ENCODE peak calls at places on chromosome 20, in five cellular contexts. One of them, this sample, is unnamed.

GRCh38 chr20:33650111-33650752 is 11.9 kb upstream of the C20orf144 start:
- DNase-seq in gastrocnemius medialis: no peak
- DNase-seq in posterior vena cava: peak
- DNase-seq in stimulated activated CD4-positive, alpha-beta T cell treated with anti-CD3 and anti-CD28 coated beads, Interleukin-15, amount 100 ng/mL, for 1 hour: no peak
- DNase-seq in activated CD4-positive, alpha-beta T cell treated with anti-CD3 and anti-CD28 coated beads, Interleukin-2, amount 10 ng/mL, durations not matched to agents 7 days and 5 days: no peak
- DNase-seq in this sample: no peak

GRCh38 chr20:51917886-51918545 is 115.7 kb upstream of the SALL4 start:
- DNase-seq in gastrocnemius medialis: no peak
- DNase-seq in posterior vena cava: no peak
- DNase-seq in stimulated activated CD4-positive, alpha-beta T cell treated with anti-CD3 and anti-CD28 coated beads, Interleukin-15, amount 100 ng/mL, for 1 hour: no peak
- DNase-seq in activated CD4-positive, alpha-beta T cell treated with anti-CD3 and anti-CD28 coated beads, Interleukin-2, amount 10 ng/mL, durations not matched to agents 7 days and 5 days: no peak
- DNase-seq in this sample: no peak

GRCh38 chr20:46206025-46206424 is 87.9 kb downstream of the CD40 start:
- DNase-seq in gastrocnemius medialis: peak
- DNase-seq in posterior vena cava: peak
- DNase-seq in stimulated activated CD4-positive, alpha-beta T cell treated with anti-CD3 and anti-CD28 coated beads, Interleukin-15, amount 100 ng/mL, for 1 hour: no peak
- DNase-seq in activated CD4-positive, alpha-beta T cell treated with anti-CD3 and anti-CD28 coated beads, Interleukin-2, amount 10 ng/mL, durations not matched to agents 7 days and 5 days: no peak
- DNase-seq in this sample: peak

GRCh38 chr20:59050437-59050836 is 7.9 kb upstream of the PRELID3B start:
- DNase-seq in gastrocnemius medialis: no peak
- DNase-seq in posterior vena cava: no peak
- DNase-seq in stimulated activated CD4-positive, alpha-beta T cell treated with anti-CD3 and anti-CD28 coated beads, Interleukin-15, amount 100 ng/mL, for 1 hour: no peak
- DNase-seq in activated CD4-positive, alpha-beta T cell treated with anti-CD3 and anti-CD28 coated beads, Interleukin-2, amount 10 ng/mL, durations not matched to agents 7 days and 5 days: no peak
- DNase-seq in this sample: no peak

GRCh38 chr20:44196278-44196677 is 9.3 kb upstream of the JPH2 start:
- DNase-seq in gastrocnemius medialis: no peak
- DNase-seq in posterior vena cava: no peak
- DNase-seq in stimulated activated CD4-positive, alpha-beta T cell treated with anti-CD3 and anti-CD28 coated beads, Interleukin-15, amount 100 ng/mL, for 1 hour: no peak
- DNase-seq in activated CD4-positive, alpha-beta T cell treated with anti-CD3 and anti-CD28 coated beads, Interleukin-2, amount 10 ng/mL, durations not matched to agents 7 days and 5 days: no peak
- DNase-seq in this sample: no peak

GRCh38 chr20:39880890-39881289 is 808.1 kb downstream of the MAFB start:
- DNase-seq in gastrocnemius medialis: no peak
- DNase-seq in posterior vena cava: no peak
- DNase-seq in stimulated activated CD4-positive, alpha-beta T cell treated with anti-CD3 and anti-CD28 coated beads, Interleukin-15, amount 100 ng/mL, for 1 hour: no peak
- DNase-seq in activated CD4-positive, alpha-beta T cell treated with anti-CD3 and anti-CD28 coated beads, Interleukin-2, amount 10 ng/mL, durations not matched to agents 7 days and 5 days: no peak
- DNase-seq in this sample: no peak

GRCh38 chr20:6685181-6685582 is 82.3 kb upstream of the BMP2 start:
- DNase-seq in gastrocnemius medialis: no peak
- DNase-seq in posterior vena cava: no peak
- DNase-seq in stimulated activated CD4-positive, alpha-beta T cell treated with anti-CD3 and anti-CD28 coated beads, Interleukin-15, amount 100 ng/mL, for 1 hour: no peak
- DNase-seq in activated CD4-positive, alpha-beta T cell treated with anti-CD3 and anti-CD28 coated beads, Interleukin-2, amount 10 ng/mL, durations not matched to agents 7 days and 5 days: no peak
- DNase-seq in this sample: no peak

GRCh38 chr20:51487076-51487475 is 55.4 kb downstream of the NFATC2 start:
- DNase-seq in gastrocnemius medialis: no peak
- DNase-seq in posterior vena cava: no peak
- DNase-seq in stimulated activated CD4-positive, alpha-beta T cell treated with anti-CD3 and anti-CD28 coated beads, Interleukin-15, amount 100 ng/mL, for 1 hour: no peak
- DNase-seq in activated CD4-positive, alpha-beta T cell treated with anti-CD3 and anti-CD28 coated beads, Interleukin-2, amount 10 ng/mL, durations not matched to agents 7 days and 5 days: no peak
- DNase-seq in this sample: no peak

GRCh38 chr20:42267793-42268381 is 649.7 kb upstream of the CHD6 start:
- DNase-seq in gastrocnemius medialis: no peak
- DNase-seq in posterior vena cava: no peak
- DNase-seq in stimulated activated CD4-positive, alpha-beta T cell treated with anti-CD3 and anti-CD28 coated beads, Interleukin-15, amount 100 ng/mL, for 1 hour: no peak
- DNase-seq in activated CD4-positive, alpha-beta T cell treated with anti-CD3 and anti-CD28 coated beads, Interleukin-2, amount 10 ng/mL, durations not matched to agents 7 days and 5 days: no peak
- DNase-seq in this sample: no peak

GRCh38 chr20:4217349-4217761 is 202.0 kb upstream of the RNF24 start:
- DNase-seq in gastrocnemius medialis: no peak
- DNase-seq in posterior vena cava: peak
- DNase-seq in stimulated activated CD4-positive, alpha-beta T cell treated with anti-CD3 and anti-CD28 coated beads, Interleukin-15, amount 100 ng/mL, for 1 hour: no peak
- DNase-seq in activated CD4-positive, alpha-beta T cell treated with anti-CD3 and anti-CD28 coated beads, Interleukin-2, amount 10 ng/mL, durations not matched to agents 7 days and 5 days: no peak
- DNase-seq in this sample: peak

GRCh38 chr20:49508435-49509199 is 26.1 kb upstream of the KCNB1 start:
- DNase-seq in gastrocnemius medialis: no peak
- DNase-seq in posterior vena cava: no peak
- DNase-seq in stimulated activated CD4-positive, alpha-beta T cell treated with anti-CD3 and anti-CD28 coated beads, Interleukin-15, amount 100 ng/mL, for 1 hour: no peak
- DNase-seq in activated CD4-positive, alpha-beta T cell treated with anti-CD3 and anti-CD28 coated beads, Interleukin-2, amount 10 ng/mL, durations not matched to agents 7 days and 5 days: no peak
- DNase-seq in this sample: no peak

GRCh38 chr20:5621305-5621704 is 128.9 kb upstream of the SHLD1 start:
- DNase-seq in gastrocnemius medialis: no peak
- DNase-seq in posterior vena cava: no peak
- DNase-seq in stimulated activated CD4-positive, alpha-beta T cell treated with anti-CD3 and anti-CD28 coated beads, Interleukin-15, amount 100 ng/mL, for 1 hour: no peak
- DNase-seq in activated CD4-positive, alpha-beta T cell treated with anti-CD3 and anti-CD28 coated beads, Interleukin-2, amount 10 ng/mL, durations not matched to agents 7 days and 5 days: no peak
- DNase-seq in this sample: no peak

GRCh38 chr20:52031574-52032303 is 159.8 kb downstream of the ZFP64 start:
- DNase-seq in gastrocnemius medialis: no peak
- DNase-seq in posterior vena cava: no peak
- DNase-seq in stimulated activated CD4-positive, alpha-beta T cell treated with anti-CD3 and anti-CD28 coated beads, Interleukin-15, amount 100 ng/mL, for 1 hour: no peak
- DNase-seq in activated CD4-positive, alpha-beta T cell treated with anti-CD3 and anti-CD28 coated beads, Interleukin-2, amount 10 ng/mL, durations not matched to agents 7 days and 5 days: peak
- DNase-seq in this sample: no peak

GRCh38 chr20:50315811-50316551 is 125.4 kb downstream of the CEBPB start:
- DNase-seq in gastrocnemius medialis: no peak
- DNase-seq in posterior vena cava: no peak
- DNase-seq in stimulated activated CD4-positive, alpha-beta T cell treated with anti-CD3 and anti-CD28 coated beads, Interleukin-15, amount 100 ng/mL, for 1 hour: no peak
- DNase-seq in activated CD4-positive, alpha-beta T cell treated with anti-CD3 and anti-CD28 coated beads, Interleukin-2, amount 10 ng/mL, durations not matched to agents 7 days and 5 days: no peak
- DNase-seq in this sample: no peak

GRCh38 chr20:6663751-6664388 is 103.6 kb upstream of the BMP2 start:
- DNase-seq in gastrocnemius medialis: no peak
- DNase-seq in posterior vena cava: no peak
- DNase-seq in stimulated activated CD4-positive, alpha-beta T cell treated with anti-CD3 and anti-CD28 coated beads, Interleukin-15, amount 100 ng/mL, for 1 hour: no peak
- DNase-seq in activated CD4-positive, alpha-beta T cell treated with anti-CD3 and anti-CD28 coated beads, Interleukin-2, amount 10 ng/mL, durations not matched to agents 7 days and 5 days: no peak
- DNase-seq in this sample: no peak

GRCh38 chr20:32358883-32359632 is 927 bp downstream of the ASXL1 start:
- DNase-seq in gastrocnemius medialis: peak
- DNase-seq in posterior vena cava: peak
- DNase-seq in stimulated activated CD4-positive, alpha-beta T cell treated with anti-CD3 and anti-CD28 coated beads, Interleukin-15, amount 100 ng/mL, for 1 hour: peak
- DNase-seq in activated CD4-positive, alpha-beta T cell treated with anti-CD3 and anti-CD28 coated beads, Interleukin-2, amount 10 ng/mL, durations not matched to agents 7 days and 5 days: peak
- DNase-seq in this sample: peak

GRCh38 chr20:57964011-57964862 is 254.4 kb upstream of the PMEPA1 start:
- DNase-seq in gastrocnemius medialis: no peak
- DNase-seq in posterior vena cava: no peak
- DNase-seq in stimulated activated CD4-positive, alpha-beta T cell treated with anti-CD3 and anti-CD28 coated beads, Interleukin-15, amount 100 ng/mL, for 1 hour: no peak
- DNase-seq in activated CD4-positive, alpha-beta T cell treated with anti-CD3 and anti-CD28 coated beads, Interleukin-2, amount 10 ng/mL, durations not matched to agents 7 days and 5 days: no peak
- DNase-seq in this sample: peak

GRCh38 chr20:64277571-64278318 is 22.2 kb downstream of the PCMTD2 start:
- DNase-seq in gastrocnemius medialis: no peak
- DNase-seq in posterior vena cava: no peak
- DNase-seq in stimulated activated CD4-positive, alpha-beta T cell treated with anti-CD3 and anti-CD28 coated beads, Interleukin-15, amount 100 ng/mL, for 1 hour: no peak
- DNase-seq in activated CD4-positive, alpha-beta T cell treated with anti-CD3 and anti-CD28 coated beads, Interleukin-2, amount 10 ng/mL, durations not matched to agents 7 days and 5 days: no peak
- DNase-seq in this sample: no peak

GRCh38 chr20:47111576-47111975 is 216.9 kb downstream of the EYA2 start:
- DNase-seq in gastrocnemius medialis: no peak
- DNase-seq in posterior vena cava: no peak
- DNase-seq in stimulated activated CD4-positive, alpha-beta T cell treated with anti-CD3 and anti-CD28 coated beads, Interleukin-15, amount 100 ng/mL, for 1 hour: no peak
- DNase-seq in activated CD4-positive, alpha-beta T cell treated with anti-CD3 and anti-CD28 coated beads, Interleukin-2, amount 10 ng/mL, durations not matched to agents 7 days and 5 days: no peak
- DNase-seq in this sample: no peak

This sample was measured in psoas muscle.